ENCODE peak calls at places on chromosomes 2 and 18, in five cellular contexts. E, O, V, N and R are unnamed samples.

GRCh38 chr2:167140767-167141166 is 252.5 kb downstream of the XIRP2 start:
- DNase-seq in E (no peak), O (peak), V (peak), N (peak), R (peak)

GRCh38 chr18:45772081-45772480 is 48.1 kb downstream of the SLC14A1 start:
- DNase-seq in E (no peak), O (no peak), V (no peak), N (no peak), R (no peak)

GRCh38 chr2:175309799-175310198 is 128.3 kb upstream of the ATP5MC3 start:
- DNase-seq in E (no peak), O (no peak), V (no peak), N (peak), R (no peak)

GRCh38 chr2:218378053-218378452 is 4.0 kb upstream of the SLC11A1 start:
- DNase-seq in E (no peak), O (no peak), V (no peak), N (no peak), R (no peak)

GRCh38 chr18:79511671-79512301 is 116.1 kb downstream of the NFATC1 start:
- DNase-seq in E (peak), O (no peak), V (no peak), N (no peak), R (no peak)

GRCh38 chr2:239770240-239770639 is 254.9 kb downstream of the NDUFA10 start:
- DNase-seq in E (no peak), O (no peak), V (no peak), N (no peak), R (no peak)

GRCh38 chr2:169362346-169363026 is at the start of gene LRP2:
- DNase-seq in E (no peak), O (no peak), V (no peak), N (no peak), R (no peak)

GRCh38 chr2:65055427-65056214 is 595 bp upstream of the CEP68 start:
- DNase-seq in E (no peak), O (no peak), V (no peak), N (no peak), R (no peak)

GRCh38 chr2:223549215-223549614 is 52.9 kb downstream of the SCG2 start:
- DNase-seq in E (no peak), O (peak), V (peak), N (peak), R (no peak)

GRCh38 chr2:128513416-128514283 is 195.0 kb upstream of the HS6ST1 start:
- DNase-seq in E (no peak), O (no peak), V (no peak), N (no peak), R (no peak)

GRCh38 chr2:225452677-225453076 is 53.2 kb downstream of the NYAP2 start:
- DNase-seq in E (no peak), O (no peak), V (no peak), N (no peak), R (no peak)

GRCh38 chr2:237724811-237725478 is 73.6 kb upstream of the RBM44 start:
- DNase-seq in E (no peak), O (no peak), V (no peak), N (no peak), R (no peak)

GRCh38 chr18:63161728-63162195 is 157.8 kb downstream of the BCL2 start:
- DNase-seq in E (peak), O (peak), V (peak), N (peak), R (peak)

GRCh38 chr2:175233135-175233719 is 51.7 kb upstream of the ATP5MC3 start:
- DNase-seq in E (no peak), O (no peak), V (no peak), N (peak), R (no peak)

GRCh38 chr2:86105252-86105968 is at the start of gene POLR1A:
- DNase-seq in E (peak), O (peak), V (peak), N (peak), R (peak)

GRCh38 chr2:232310189-232310588 is 68.4 kb upstream of the ALPP start:
- DNase-seq in E (no peak), O (no peak), V (no peak), N (no peak), R (no peak)

GRCh38 chr2:2542966-2543555 is 212.0 kb upstream of the MYT1L start:
- DNase-seq in E (no peak), O (no peak), V (no peak), N (no peak), R (no peak)

GRCh38 chr2:222842517-222843174 is 18.2 kb upstream of the ACSL3 start:
- DNase-seq in E (no peak), O (no peak), V (peak), N (no peak), R (no peak)

GRCh38 chr18:3379685-3380084 is 70.3 kb upstream of the TGIF1 start:
- DNase-seq in E (no peak), O (no peak), V (no peak), N (no peak), R (no peak)

GRCh38 chr2:68747413-68747812 is 12.8 kb downstream of the ARHGAP25 start:
- DNase-seq in E (no peak), O (no peak), V (no peak), N (no peak), R (no peak)

GRCh38 chr2:30225131-30225762 is 6.1 kb upstream of the LBH start:
- DNase-seq in E (peak), O (no peak), V (no peak), N (no peak), R (no peak)

GRCh38 chr2:161088658-161089350 is 71.4 kb upstream of the TANK start:
- DNase-seq in E (no peak), O (no peak), V (no peak), N (no peak), R (no peak)

GRCh38 chr2:199771948-199772692 is 78.9 kb downstream of the FTCDNL1 start:
- DNase-seq in E (no peak), O (no peak), V (no peak), N (no peak), R (no peak)

GRCh38 chr2:230643576-230644291 is 68.9 kb upstream of the CAB39 start:
- DNase-seq in E (no peak), O (no peak), V (no peak), N (no peak), R (no peak)

GRCh38 chr2:15031745-15032240 is 399.3 kb downstream of the LRATD1 start:
- DNase-seq in E (no peak), O (no peak), V (no peak), N (no peak), R (no peak)

GRCh38 chr18:45384137-45384998 is 230.9 kb upstream of the SLC14A2 start:
- DNase-seq in E (peak), O (no peak), V (peak), N (peak), R (no peak)

GRCh38 chr18:29418136-29418535 is 1241.2 kb upstream of the CDH2 start:
- DNase-seq in E (no peak), O (peak), V (peak), N (no peak), R (peak)

GRCh38 chr2:195674491-195675226 is 17.6 kb downstream of the SLC39A10 start:
- DNase-seq in E (no peak), O (no peak), V (no peak), N (no peak), R (no peak)

GRCh38 chr2:175726213-175726612 is 275.9 kb downstream of the LNPK start:
- DNase-seq in E (no peak), O (no peak), V (peak), N (peak), R (no peak)

GRCh38 chr2:196324212-196324611 is 152.8 kb upstream of the STK17B start:
- DNase-seq in E (no peak), O (no peak), V (no peak), N (no peak), R (no peak)

GRCh38 chr2:30653847-30654246 is 153.4 kb downstream of the CAPN13 start:
- DNase-seq in E (no peak), O (no peak), V (no peak), N (no peak), R (no peak)

GRCh38 chr2:73104933-73105332 is 7.8 kb downstream of the RAB11FIP5 start:
- DNase-seq in E (no peak), O (no peak), V (no peak), N (no peak), R (no peak)

GRCh38 chr2:42342061-42342794 is 18.8 kb downstream of the COX7A2L start:
- DNase-seq in E (peak), O (peak), V (peak), N (peak), R (peak)

GRCh38 chr18:13611058-13611615 is 115.2 kb downstream of the FAM210A start:
- DNase-seq in E (no peak), O (no peak), V (no peak), N (no peak), R (no peak)

GRCh38 chr2:43032248-43032893 is 194.0 kb downstream of the ZFP36L2 start:
- DNase-seq in E (peak), O (no peak), V (peak), N (no peak), R (no peak)

GRCh38 chr2:166240387-166241313 is 112.8 kb upstream of the SCN1A start:
- DNase-seq in E (no peak), O (no peak), V (peak), N (peak), R (no peak)

GRCh38 chr2:191030521-191031154 is 16.7 kb upstream of the STAT1 start:
- DNase-seq in E (peak), O (no peak), V (no peak), N (peak), R (no peak)

GRCh38 chr2:206800501-206801416 is 35.4 kb downstream of the FASTKD2 start:
- DNase-seq in E (peak), O (peak), V (peak), N (peak), R (peak)
- TF ChIP-seq CTCF in E (peak), O (peak), V (peak), N (peak), R (peak)

GRCh38 chr2:179991344-179991743 is 15.8 kb downstream of the CWC22 start:
- DNase-seq in E (no peak), O (no peak), V (no peak), N (no peak), R (no peak)
- TF ChIP-seq CTCF in E (no peak), O (no peak), V (peak), N (no peak), R (peak)

DNA sequence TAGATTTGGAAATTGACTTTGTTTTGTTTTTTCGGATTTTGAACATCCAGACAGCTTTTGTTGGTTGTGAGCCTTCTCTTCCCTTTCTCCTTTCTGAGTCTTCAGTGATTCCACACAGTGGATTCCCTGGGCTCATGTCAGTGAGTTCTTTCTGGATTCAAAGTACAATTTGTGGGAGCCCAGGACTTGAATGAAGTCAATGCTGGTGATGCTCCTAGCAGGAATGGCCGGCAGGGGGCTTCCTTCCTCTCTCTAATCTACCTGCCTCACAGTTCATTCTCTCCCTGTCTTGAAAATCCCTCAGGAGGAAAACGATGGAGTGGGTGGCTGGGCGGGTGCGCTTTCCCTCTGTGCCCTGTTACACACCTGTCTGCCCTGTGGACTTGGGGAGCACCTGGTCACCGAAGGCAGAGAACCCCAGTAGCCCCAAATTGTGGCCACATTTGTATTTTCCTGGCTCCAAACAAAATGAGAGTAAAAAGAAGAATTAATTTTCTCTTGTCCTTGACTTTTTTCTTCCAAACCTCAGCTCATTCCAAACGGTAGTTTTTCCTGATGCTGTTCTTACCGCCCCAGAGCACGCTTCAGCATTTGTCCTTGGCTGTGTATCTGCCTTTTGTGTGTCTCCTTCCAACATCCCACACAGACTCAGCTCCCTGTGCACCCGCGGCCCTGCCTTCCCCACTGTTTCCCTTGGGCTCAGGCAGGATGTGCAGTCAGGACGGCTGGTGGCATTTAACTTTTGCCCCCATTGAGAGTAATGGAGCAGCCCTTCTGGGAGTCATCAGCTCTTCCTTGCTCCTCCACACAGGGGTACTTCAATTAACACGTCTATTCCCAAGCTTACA is 86.6 kb downstream of the MARCO start:
- DNase-seq in E (no peak), O (no peak), V (no peak), N (peak), R (no peak)
- TF ChIP-seq CTCF in E (no peak), O (peak), V (peak), N (peak), R (peak)

DNA sequence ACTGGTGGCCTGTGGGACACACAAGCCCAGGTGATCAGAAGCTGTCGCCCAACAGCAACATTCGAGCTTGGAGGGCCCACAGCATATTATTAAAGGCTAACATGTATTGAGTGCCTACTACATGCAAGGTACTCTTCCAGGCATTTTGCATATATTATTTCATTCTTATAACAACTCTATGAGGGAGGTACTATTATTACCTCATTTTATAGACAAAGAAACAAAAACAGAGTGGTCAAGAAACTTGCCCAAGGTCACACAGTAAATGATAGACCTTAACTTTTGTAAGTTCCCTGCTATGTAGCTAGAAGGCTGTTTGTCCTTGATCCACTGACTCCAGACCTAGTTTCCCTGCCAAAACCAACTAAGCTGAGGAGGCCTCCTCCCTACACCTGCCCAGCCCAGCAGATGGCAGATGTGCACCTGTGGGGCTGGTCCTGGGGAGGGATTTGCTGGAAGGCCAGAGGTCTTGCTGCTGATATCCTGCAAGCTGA is 35.7 kb downstream of the KANSL3 start:
- DNase-seq in E (no peak), O (no peak), V (no peak), N (no peak), R (no peak)
- TF ChIP-seq CTCF in E (no peak), O (no peak), V (peak), N (no peak), R (peak)

GRCh38 chr2:186384226-186384625 is 101.8 kb upstream of the ZC3H15 start:
- DNase-seq in E (no peak), O (no peak), V (no peak), N (no peak), R (no peak)

GRCh38 chr2:186379052-186379451 is 107.0 kb upstream of the ZC3H15 start:
- DNase-seq in E (no peak), O (no peak), V (no peak), N (peak), R (no peak)

GRCh38 chr2:186381573-186381972 is 104.5 kb upstream of the ZC3H15 start:
- DNase-seq in E (no peak), O (no peak), V (no peak), N (no peak), R (no peak)

GRCh38 chr2:186380805-186381204 is 105.3 kb upstream of the ZC3H15 start:
- DNase-seq in E (no peak), O (no peak), V (no peak), N (no peak), R (no peak)

GRCh38 chr2:186382932-186383331 is 103.1 kb upstream of the ZC3H15 start:
- DNase-seq in E (no peak), O (no peak), V (no peak), N (no peak), R (no peak)
- TF ChIP-seq CTCF in E (no peak), O (no peak), V (no peak), N (no peak), R (no peak)

DNA sequence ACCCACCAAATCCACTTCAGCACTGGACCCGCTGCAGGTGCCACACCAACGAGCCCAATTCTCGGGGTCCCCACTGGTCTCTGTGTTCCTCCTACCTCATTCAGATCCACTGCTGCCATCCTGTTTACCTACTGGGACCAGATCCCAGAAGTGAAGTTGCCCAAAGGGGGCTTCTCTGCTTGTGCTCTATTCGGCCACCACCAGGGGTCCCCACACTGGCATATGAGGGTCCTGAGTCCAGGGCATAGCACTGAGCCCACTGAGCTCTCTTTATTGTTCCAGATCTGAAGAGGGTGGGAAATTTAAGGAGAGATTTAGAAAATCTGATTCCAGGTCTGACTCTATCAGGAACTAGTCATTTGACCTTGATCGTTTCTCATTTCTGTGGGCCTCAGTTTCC is 2.4 kb downstream of the GPR45 start:
- DNase-seq in E (no peak), O (no peak), V (no peak), N (no peak), R (no peak)
- TF ChIP-seq CTCF in E (no peak), O (peak), V (peak), N (no peak), R (peak)

GRCh38 chr2:216792222-216793001 is 67.5 kb downstream of the TNP1 start:
- DNase-seq in E (peak), O (peak), V (peak), N (peak), R (peak)
- TF ChIP-seq CTCF in E (no peak), O (peak), V (peak), N (no peak), R (peak)

DNA sequence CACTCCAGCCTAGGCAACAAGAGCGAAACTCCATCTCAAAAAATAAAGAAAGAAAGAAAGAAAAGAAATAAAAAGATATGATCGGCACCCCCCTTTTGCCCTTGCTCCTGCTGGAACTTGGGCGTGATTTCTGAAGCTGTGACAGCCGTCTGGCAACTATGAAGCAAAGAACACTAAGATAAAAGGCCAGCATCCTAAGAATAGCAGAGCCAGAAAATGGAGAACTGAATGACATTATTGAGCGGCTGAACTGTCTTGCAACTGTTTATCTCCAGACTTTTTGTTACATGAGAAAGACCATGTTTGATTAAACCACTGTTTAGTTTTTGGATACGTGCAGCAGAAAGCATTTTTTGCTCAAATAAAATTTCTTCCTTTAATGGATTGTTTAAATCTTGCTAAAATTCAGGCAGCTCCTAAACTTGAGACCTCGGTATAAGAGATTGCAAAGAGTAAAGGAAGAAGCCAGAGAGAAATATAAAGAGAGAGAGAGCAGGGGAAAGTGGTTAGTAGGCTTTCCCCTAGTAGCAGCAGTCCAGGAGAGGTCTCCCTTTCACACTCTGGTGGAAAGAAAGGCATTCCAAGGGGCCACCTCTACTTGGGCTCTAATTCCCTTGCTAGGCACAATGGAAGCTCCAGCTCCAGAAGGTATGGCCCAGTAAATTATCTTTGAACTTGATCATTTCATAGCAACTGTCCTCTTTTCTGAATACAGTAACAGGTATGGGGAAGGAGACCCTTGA is 8.2 kb upstream of the MBD2 start:
- DNase-seq in E (no peak), O (no peak), V (no peak), N (no peak), R (no peak)
- TF ChIP-seq CTCF in E (no peak), O (no peak), V (peak), N (no peak), R (peak)